ENCODE peak calls at places on chromosomes 13 and 19, in four cellular contexts. Q, D, W and X are unnamed samples.

GRCh38 chr19:12720851-12721655 is 2.7 kb downstream of the TNPO2 start:
- DNase-seq in Q (no peak), D (peak), W (no peak), X (peak)

GRCh38 chr19:48511800-48512503 is at the start of gene LMTK3:
- DNase-seq in Q (no peak), D (peak), W (no peak), X (no peak)

GRCh38 chr19:6828698-6829633 is 56.5 kb downstream of the VAV1 start:
- DNase-seq in Q (peak), D (peak), W (no peak), X (peak)

GRCh38 chr13:99661791-99662190 is 160.5 kb downstream of the TM9SF2 start:
- DNase-seq in Q (no peak), D (no peak), W (no peak), X (no peak)

GRCh38 chr19:49881672-49882394 is 4.3 kb downstream of the TBC1D17 start:
- DNase-seq in Q (no peak), D (no peak), W (peak), X (peak)

GRCh38 chr13:20503088-20504083 is 22.3 kb downstream of the CRYL1 start:
- DNase-seq in Q (no peak), D (no peak), W (peak), X (no peak)

GRCh38 chr13:110538632-110539031 is 22.9 kb downstream of the RAB20 start:
- DNase-seq in Q (no peak), D (no peak), W (no peak), X (peak)

GRCh38 chr13:97627566-97627965 is 193.6 kb downstream of the RAP2A start:
- DNase-seq in Q (no peak), D (peak), W (no peak), X (no peak)

GRCh38 chr19:37929512-37929911 is 22.5 kb downstream of the SIPA1L3 start:
- DNase-seq in Q (no peak), D (no peak), W (no peak), X (no peak)

GRCh38 chr13:45269204-45269603 is 68.4 kb upstream of the KCTD4 start:
- DNase-seq in Q (no peak), D (no peak), W (no peak), X (no peak)

GRCh38 chr13:88074794-88075509 is 403.8 kb downstream of the SLITRK5 start:
- DNase-seq in Q (no peak), D (peak), W (no peak), X (no peak)